ENCODE peak calls at places on chromosomes 1 and 21, in five cellular contexts. Q, M, Z, A and L are unnamed samples.

GRCh38 chr1:39561321-39561720 is 15.3 kb downstream of the PABPC4 start:
- DNase-seq in Q (no peak), M (no peak), Z (no peak), A (no peak), L (no peak)

GRCh38 chr1:151981178-151981525 is 12.5 kb downstream of the S100A10 start:
- DNase-seq in Q (no peak), M (no peak), Z (no peak), A (no peak), L (no peak)

GRCh38 chr1:6373961-6374720 is 19.4 kb downstream of the ACOT7 start:
- DNase-seq in Q (no peak), M (no peak), Z (no peak), A (no peak), L (no peak)

GRCh38 chr1:77347646-77348045 is 65.8 kb downstream of the AK5 start:
- DNase-seq in Q (peak), M (no peak), Z (no peak), A (peak), L (peak)

GRCh38 chr1:116379057-116379630 is 6.1 kb downstream of the ATP1A1 start:
- DNase-seq in Q (no peak), M (no peak), Z (no peak), A (no peak), L (no peak)

GRCh38 chr1:232922475-232922874 is 27.9 kb upstream of the NTPCR start:
- DNase-seq in Q (no peak), M (no peak), Z (no peak), A (no peak), L (no peak)

GRCh38 chr1:2212542-2213491 is 15.3 kb upstream of the SKI start:
- DNase-seq in Q (peak), M (peak), Z (no peak), A (peak), L (peak)

GRCh38 chr1:161200992-161201827 is 957 bp upstream of the NDUFS2 start:
- DNase-seq in Q (no peak), M (no peak), Z (no peak), A (no peak), L (no peak)

GRCh38 chr1:64082459-64082858 is 121.0 kb upstream of the UBE2U start:
- DNase-seq in Q (no peak), M (no peak), Z (no peak), A (no peak), L (no peak)

GRCh38 chr1:186960866-186961265 is 132.1 kb downstream of the PLA2G4A start:
- DNase-seq in Q (no peak), M (no peak), Z (no peak), A (no peak), L (no peak)

GRCh38 chr1:117611121-117611601 is 5.3 kb downstream of the TENT5C start:
- DNase-seq in Q (no peak), M (no peak), Z (no peak), A (peak), L (no peak)

DNA sequence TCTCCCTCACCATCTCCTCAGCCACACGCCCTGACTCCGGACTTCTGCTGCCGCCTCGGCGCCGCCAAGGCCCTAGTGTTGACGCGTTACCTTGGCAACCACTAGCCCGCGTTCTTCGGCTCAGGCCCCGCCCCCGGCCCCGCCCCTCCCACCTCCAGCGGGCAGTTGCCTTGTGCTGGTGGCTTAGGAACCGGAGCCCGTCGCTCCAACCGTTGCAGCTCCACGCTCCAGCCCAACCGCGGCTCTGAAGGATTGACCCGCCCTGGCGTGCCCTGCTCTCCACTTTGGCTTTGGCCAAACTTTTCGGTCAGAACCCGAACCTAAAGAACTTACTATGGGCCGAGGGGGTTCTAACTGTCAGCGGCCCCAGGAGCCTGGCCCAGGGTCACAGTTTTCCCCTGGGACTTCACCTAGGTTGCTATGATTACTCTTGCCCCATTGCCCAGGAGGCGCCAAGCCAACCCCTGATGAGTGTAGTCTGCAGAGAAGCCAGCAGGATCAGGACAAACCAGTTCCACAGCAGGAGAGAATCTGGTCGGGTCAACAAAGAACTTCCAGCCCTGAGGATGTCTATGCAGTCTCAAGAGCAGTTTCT is at the start of gene CFAP45:
- DNase-seq in Q (peak), M (no peak), Z (no peak), A (peak), L (no peak)
- TF ChIP-seq REST in Q (no peak), M (no peak), Z (no peak), A (no peak), L (no peak)

GRCh38 chr1:12405325-12406217 is 175.7 kb downstream of the VPS13D start:
- DNase-seq in Q (no peak), M (no peak), Z (no peak), A (peak), L (peak)

GRCh38 chr1:12408662-12409061 is 178.8 kb downstream of the VPS13D start:
- DNase-seq in Q (no peak), M (no peak), Z (no peak), A (peak), L (no peak)

GRCh38 chr1:12407962-12408288 is 178.1 kb downstream of the VPS13D start:
- DNase-seq in Q (no peak), M (no peak), Z (no peak), A (no peak), L (no peak)

GRCh38 chr1:12406218-12407021 is 176.6 kb downstream of the VPS13D start:
- DNase-seq in Q (no peak), M (no peak), Z (no peak), A (no peak), L (peak)

GRCh38 chr1:12407050-12407961 is 177.5 kb downstream of the VPS13D start:
- DNase-seq in Q (peak), M (peak), Z (peak), A (peak), L (peak)
- TF ChIP-seq MAX in Q (no peak), M (no peak), Z (no peak), A (no peak), L (no peak)

GRCh38 chr1:15736035-15736665 is at the start of gene SLC25A34:
- DNase-seq in Q (no peak), M (no peak), Z (no peak), A (no peak), L (peak)
- TF ChIP-seq POLR2AphosphoS5 in Q (no peak), M (no peak), Z (no peak), A (no peak), L (no peak)

GRCh38 chr1:214155987-214156567 is 124.9 kb upstream of the SMYD2 start:
- DNase-seq in Q (no peak), M (peak), Z (no peak), A (no peak), L (no peak)

DNA sequence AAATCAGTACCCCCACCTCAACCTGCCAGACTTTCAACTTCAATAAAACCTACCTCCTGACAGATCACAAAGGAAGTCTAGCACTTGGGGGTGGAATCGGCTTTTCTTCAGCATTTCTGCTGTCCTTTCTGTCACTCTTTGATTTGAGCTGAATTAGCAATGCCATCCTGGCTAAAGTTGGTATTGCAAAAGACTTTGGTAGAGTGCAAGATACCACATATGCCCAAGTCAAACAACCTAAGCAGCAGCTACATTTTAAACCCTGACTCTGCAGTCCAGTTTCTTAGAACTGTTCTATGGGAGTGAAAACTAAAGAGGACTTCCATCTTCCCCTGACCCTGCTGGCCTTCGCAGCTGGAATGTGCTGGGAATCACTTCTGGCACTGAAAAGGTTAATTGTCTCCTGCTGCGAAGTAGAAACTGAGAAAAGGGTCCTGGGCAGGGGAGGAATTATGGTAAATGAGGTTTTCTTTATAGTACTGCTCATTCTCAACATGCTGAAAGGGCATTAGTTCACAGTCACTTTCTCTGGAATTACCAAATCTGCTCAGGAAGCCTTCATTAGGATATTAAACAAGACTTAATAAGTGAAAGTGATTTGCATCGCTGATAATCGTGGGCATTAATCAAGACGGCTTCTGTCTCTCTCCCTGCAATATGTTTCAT is 126.2 kb upstream of the SMYD2 start:
- DNase-seq in Q (no peak), M (no peak), Z (no peak), A (no peak), L (no peak)
- TF ChIP-seq REST in Q (no peak), M (no peak), Z (no peak), A (no peak), L (no peak)

DNA sequence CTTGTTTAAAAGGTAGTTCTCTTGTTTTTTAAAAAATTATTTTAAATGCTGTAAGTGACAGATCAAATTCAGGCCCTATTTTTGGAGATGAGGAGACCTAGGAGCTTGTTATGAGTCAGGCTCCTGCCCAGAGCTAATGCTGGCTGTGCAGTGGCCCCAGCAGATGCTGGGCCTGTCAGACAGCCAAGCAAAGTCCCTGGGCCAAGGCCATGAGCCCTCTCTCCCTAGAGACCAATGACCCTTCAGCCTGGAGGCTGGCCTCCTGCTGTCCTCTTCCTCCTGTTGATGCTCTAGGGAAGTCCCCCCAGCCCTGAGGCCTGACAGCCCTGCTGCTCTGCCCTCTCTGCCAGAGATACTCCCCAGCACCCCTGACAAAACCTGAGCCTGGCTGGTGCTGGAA is 128.1 kb upstream of the CTTNBP2NL start:
- DNase-seq in Q (no peak), M (no peak), Z (no peak), A (no peak), L (no peak)
- TF ChIP-seq MAX in Q (no peak), M (no peak), Z (no peak), A (no peak), L (no peak)

DNA sequence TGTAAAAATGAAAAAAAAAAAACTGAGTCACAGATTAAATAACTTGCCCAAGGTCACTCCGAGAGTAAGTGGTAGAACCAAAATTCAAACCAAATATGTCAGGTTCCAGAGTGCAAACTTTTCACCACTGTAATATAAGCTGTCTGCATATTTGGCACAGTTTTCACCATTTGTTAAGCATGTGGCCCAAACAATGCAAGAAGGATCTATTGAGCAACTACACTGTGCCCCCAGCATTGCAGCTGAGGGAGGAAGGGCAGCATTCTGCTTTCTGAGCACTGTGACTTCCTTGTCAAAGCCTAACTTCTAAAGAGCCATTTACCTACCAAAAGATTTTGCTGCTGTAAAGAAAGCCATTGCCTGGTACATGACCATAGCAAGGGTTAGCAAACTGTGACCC is 133.4 kb downstream of the SYT2 start:
- DNase-seq in Q (no peak), M (no peak), Z (no peak), A (no peak), L (peak)
- TF ChIP-seq POLR2AphosphoS5 in Q (no peak), M (no peak), Z (no peak), A (no peak), L (no peak)

GRCh38 chr1:25062621-25063255 is 132.7 kb upstream of the RUNX3 start:
- DNase-seq in Q (no peak), M (no peak), Z (no peak), A (no peak), L (no peak)
- TF ChIP-seq REST in Q (no peak), M (no peak), Z (no peak), A (no peak), L (no peak)

DNA sequence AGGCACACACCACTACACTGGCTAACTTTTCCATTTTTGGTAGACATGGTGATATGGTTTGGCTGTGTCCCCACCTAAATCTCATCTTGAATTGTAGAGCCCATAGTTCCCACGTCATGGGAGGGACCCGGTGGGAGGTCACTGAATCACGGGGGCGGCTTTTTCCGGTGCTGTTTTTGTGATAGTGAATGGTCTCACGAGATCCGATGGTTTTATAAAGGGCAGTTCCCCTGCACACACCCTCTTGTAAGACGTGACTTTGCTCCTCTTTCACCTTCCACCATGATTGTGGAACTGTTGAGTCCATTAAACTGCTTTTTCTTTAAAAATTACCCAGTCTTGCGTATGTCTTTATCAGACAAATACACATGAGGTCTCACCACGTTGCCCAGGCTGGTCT is 1.3 kb upstream of the FTCD start:
- DNase-seq in Q (no peak), M (no peak), Z (no peak), A (no peak), L (no peak)
- TF ChIP-seq MAX in Q (no peak), M (no peak), Z (no peak), A (no peak), L (no peak)

DNA sequence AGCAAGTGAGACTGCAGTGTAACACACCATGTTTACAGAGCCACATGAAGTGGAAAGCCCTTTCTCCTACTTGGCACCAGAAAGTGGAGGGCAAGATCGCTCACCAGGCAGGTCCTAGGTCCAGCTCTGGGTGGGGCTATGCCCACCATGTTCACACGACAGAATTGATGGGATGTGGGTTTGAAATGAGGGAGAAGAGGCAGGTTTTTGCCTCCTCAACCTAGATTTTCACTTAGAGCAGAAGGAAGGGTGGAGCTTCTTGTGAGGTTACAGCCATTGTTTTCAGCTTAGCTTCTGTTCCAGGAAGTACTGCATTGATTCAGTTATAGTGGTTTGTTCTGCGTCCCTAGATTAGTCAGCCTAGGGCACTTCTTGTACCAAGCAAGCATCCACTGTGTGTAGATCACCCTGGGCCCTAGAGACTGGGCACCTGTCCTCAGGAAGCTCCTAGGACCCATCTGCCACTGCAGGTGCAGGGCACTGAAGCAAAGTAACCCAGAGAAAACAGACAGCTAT is 2.3 kb downstream of the CD53 start:
- DNase-seq in Q (no peak), M (no peak), Z (peak), A (no peak), L (no peak)
- TF ChIP-seq POLR2AphosphoS5 in Q (no peak), M (no peak), Z (peak), A (no peak), L (no peak)

DNA sequence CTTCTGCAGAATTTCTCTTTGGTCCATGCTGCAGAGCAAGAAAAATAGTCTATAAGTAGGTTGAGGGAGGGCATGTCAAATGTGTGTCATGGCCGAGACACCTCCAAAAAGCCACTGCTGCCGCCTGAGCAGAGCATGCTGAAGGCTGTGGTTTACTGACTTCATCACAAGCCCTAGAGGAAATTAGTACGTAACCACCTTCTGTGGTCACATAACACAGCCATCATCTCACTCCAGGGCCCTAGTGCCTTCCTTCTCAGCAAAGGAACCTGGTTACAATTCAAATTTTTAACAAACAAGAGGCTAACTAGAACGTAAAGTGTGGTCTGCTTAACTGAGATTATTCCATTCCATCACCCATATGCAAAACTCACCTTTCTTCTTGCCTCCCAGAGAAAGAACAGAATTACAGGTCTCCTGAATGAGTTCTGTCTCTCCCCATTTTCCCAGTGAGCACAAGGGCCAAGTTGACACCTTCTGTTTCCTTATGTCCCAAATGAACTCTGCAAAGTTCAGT is at the start of gene PTPN22:
- DNase-seq in Q (no peak), M (no peak), Z (peak), A (no peak), L (no peak)
- TF ChIP-seq REST in Q (no peak), M (no peak), Z (no peak), A (no peak), L (no peak)